ENCODE peak calls at places on chromosomes 6 and 20, in nine cellular contexts. E is CD4-positive, alpha-beta T cell; N is epithelial cell of esophagus; O is cardiac fibroblast; K is HTR-8/SVneo; C is NCI-H460; D is activated CD8-positive, alpha-beta memory T cell treated with anti-CD3 and anti-CD28 coated beads for 24 hours; Y is HS-27A; R is prostate gland. W is an unnamed sample.

GRCh38 chr20:830011-830521 is 3.4 kb upstream of the FAM110A start:
- DNase-seq in E (no peak), N (no peak), O (peak; percentile 43), K (no peak), C (no peak), D (no peak), Y (peak; percentile 58), R (no peak), W (no peak)

GRCh38 chr6:160328447-160328846 is 19.7 kb upstream of the SLC22A3 start:
- DNase-seq in E (no peak), N (no peak), O (no peak), K (no peak), C (no peak), D (no peak), Y (no peak), R (no peak), W (no peak)

GRCh38 chr6:136324981-136325380 is 35.3 kb upstream of the BCLAF1 start:
- DNase-seq in E (no peak), N (no peak), O (peak; percentile 24), K (no peak), C (no peak), D (no peak), Y (no peak), R (no peak), W (no peak)

GRCh38 chr6:12955996-12956395 is 239.4 kb downstream of the PHACTR1 start:
- DNase-seq in E (no peak), N (no peak), O (no peak), K (no peak), C (no peak), D (no peak), Y (no peak), R (no peak), W (no peak)

GRCh38 chr6:106618324-106618723 is 11.0 kb downstream of the RTN4IP1 start:
- DNase-seq in E (no peak), N (no peak), O (no peak), K (no peak), C (no peak), D (no peak), Y (no peak), R (no peak), W (no peak)

GRCh38 chr6:133921249-133921859 is 31.7 kb upstream of the TBPL1 start:
- DNase-seq in E (peak; percentile 46), N (peak; percentile 81), O (peak; percentile 89), K (peak; percentile 81), C (peak; percentile 81), D (peak; percentile 80), Y (peak; percentile 69), R (peak; percentile 63), W (peak; percentile 76)

GRCh38 chr20:4864292-4864691 is 137.0 kb downstream of the SLC23A2 start:
- DNase-seq in E (no peak), N (no peak), O (no peak), K (no peak), C (no peak), D (no peak), Y (no peak), R (no peak), W (no peak)

GRCh38 chr6:88238065-88238464 is 71.9 kb upstream of the CNR1 start:
- DNase-seq in E (no peak), N (peak; percentile 59), O (peak; percentile 0), K (no peak), C (no peak), D (no peak), Y (no peak), R (no peak), W (no peak)

GRCh38 chr20:9241232-9241692 is 172.4 kb downstream of the PLCB4 start:
- DNase-seq in E (no peak), N (peak; percentile 69), O (peak; percentile 86), K (peak; percentile 27), C (no peak), D (no peak), Y (peak; percentile 90), R (no peak), W (no peak)

GRCh38 chr6:128443553-128443952 is 76.8 kb downstream of the PTPRK start:
- DNase-seq in E (no peak), N (peak; percentile 66), O (peak; percentile 12), K (no peak), C (no peak), D (no peak), Y (no peak), R (no peak), W (no peak)

GRCh38 chr6:66094615-66095014 is 387.6 kb upstream of the EYS start:
- DNase-seq in E (no peak), N (no peak), O (no peak), K (no peak), C (no peak), D (no peak), Y (no peak), R (no peak), W (no peak)

GRCh38 chr6:120202878-120203277 is 853.3 kb upstream of the MAN1A1 start:
- DNase-seq in E (no peak), N (peak; percentile 66), O (no peak), K (no peak), C (no peak), D (no peak), Y (no peak), R (no peak), W (no peak)

GRCh38 chr6:74182992-74183391 is 487.0 kb downstream of the CD109 start:
- DNase-seq in E (no peak), N (peak; percentile 7), O (no peak), K (no peak), C (no peak), D (no peak), Y (no peak), R (no peak), W (no peak)

GRCh38 chr6:1762203-1762602 is 152.5 kb downstream of the FOXC1 start:
- DNase-seq in E (no peak), N (peak; percentile 90), O (no peak), K (no peak), C (no peak), D (no peak), Y (no peak), R (no peak), W (no peak)

GRCh38 chr6:76644231-76644630 is 571.8 kb upstream of the IMPG1 start:
- DNase-seq in E (no peak), N (peak; percentile 2), O (no peak), K (no peak), C (no peak), D (no peak), Y (no peak), R (no peak), W (no peak)

GRCh38 chr6:30612213-30612612 is 4.8 kb downstream of the PPP1R10 start:
- DNase-seq in E (no peak), N (peak; percentile 45), O (peak; percentile 55), K (no peak), C (no peak), D (no peak), Y (no peak), R (no peak), W (no peak)

GRCh38 chr6:126721581-126722145 is 381.7 kb downstream of the CENPW start:
- DNase-seq in E (no peak), N (peak; percentile 95), O (peak; percentile 77), K (peak; percentile 6), C (no peak), D (no peak), Y (peak; percentile 91), R (no peak), W (no peak)

GRCh38 chr6:127494240-127494767 is 24.8 kb downstream of the MTCL3 start:
- DNase-seq in E (no peak), N (no peak), O (no peak), K (no peak), C (no peak), D (no peak), Y (no peak), R (no peak), W (no peak)

GRCh38 chr6:108948252-108948651 is 100.0 kb downstream of the ARMC2 start:
- DNase-seq in E (no peak), N (peak; percentile 77), O (peak; percentile 17), K (no peak), C (no peak), D (no peak), Y (no peak), R (peak; percentile 65), W (no peak)

GRCh38 chr6:152271681-152272464 is 365.3 kb downstream of the SYNE1 start:
- DNase-seq in E (no peak), N (peak; percentile 84), O (peak; percentile 74), K (no peak), C (no peak), D (no peak), Y (no peak), R (no peak), W (peak; percentile 52)

W was measured in heart right ventricle.